ENCODE peak calls at places on chromosomes 16 and 17, in six cellular contexts. K is M059J; L is BJ; U is T-cell; N is SK-N-SH; R is CD8-positive, alpha-beta memory T cell. E is an unnamed sample.
A peak's percentile ranks its signal among the peaks of the same experiment; 100 is the strongest.

GRCh38 chr17:61284174-61284573 is 115.5 kb upstream of the TBX2 start:
- DNase-seq in K (peak; percentile 95), L (peak; percentile 64), U (no peak), N (no peak), R (no peak), E (no peak)

GRCh38 chr17:357634-358033 is 5.0 kb upstream of the RPH3AL start:
- DNase-seq in K (no peak), L (no peak), U (no peak), N (no peak), R (no peak), E (no peak)

GRCh38 chr17:29143894-29144293 is 36.3 kb downstream of the MYO18A start:
- DNase-seq in K (peak; percentile 62), L (no peak), U (no peak), N (peak; percentile 62), R (no peak), E (no peak)

GRCh38 chr16:87622756-87623319 is 20.5 kb downstream of the JPH3 start:
- DNase-seq in K (no peak), L (no peak), U (no peak), N (no peak), R (no peak), E (no peak)

GRCh38 chr16:20064931-20065330 is 8.8 kb downstream of the GPR139 start:
- DNase-seq in K (no peak), L (no peak), U (no peak), N (no peak), R (no peak), E (no peak)

GRCh38 chr16:79169239-79169638 is 431.3 kb downstream of the MAF start:
- DNase-seq in K (no peak), L (no peak), U (no peak), N (no peak), R (no peak), E (no peak)

GRCh38 chr16:73011926-73012325 is 36.0 kb downstream of the ZFHX3 start:
- DNase-seq in K (no peak), L (no peak), U (no peak), N (no peak), R (no peak), E (no peak)

GRCh38 chr16:79329967-79330366 is 270.6 kb downstream of the MAF start:
- DNase-seq in K (no peak), L (no peak), U (no peak), N (no peak), R (no peak), E (no peak)

GRCh38 chr16:88356124-88356726 is 26.5 kb upstream of the ZNF469 start:
- DNase-seq in K (no peak), L (no peak), U (no peak), N (no peak), R (no peak), E (no peak)

GRCh38 chr17:231966-232807 is 50.7 kb upstream of the DOC2B start:
- DNase-seq in K (peak; percentile 85), L (no peak), U (no peak), N (peak; percentile 54), R (no peak), E (no peak)

GRCh38 chr16:5900046-5900445 is 802.5 kb upstream of the EEF2KMT start:
- DNase-seq in K (peak; percentile 75), L (no peak), U (no peak), N (no peak), R (no peak), E (no peak)

GRCh38 chr17:64614266-64615011 is 47.7 kb downstream of the SMURF2 start:
- DNase-seq in K (no peak), L (no peak), U (no peak), N (no peak), R (no peak), E (no peak)

GRCh38 chr16:72042157-72042660 is 12.1 kb upstream of the HP start:
- DNase-seq in K (peak; percentile 72), L (no peak), U (no peak), N (no peak), R (no peak), E (no peak)

GRCh38 chr17:12853921-12854320 is 64.6 kb downstream of the ARHGAP44 start:
- DNase-seq in K (no peak), L (no peak), U (no peak), N (no peak), R (no peak), E (no peak)

GRCh38 chr16:69405757-69406156 is 18.7 kb upstream of the CYB5B start:
- DNase-seq in K (no peak), L (no peak), U (no peak), N (no peak), R (no peak), E (no peak)

GRCh38 chr17:50079334-50080095 is 15.6 kb upstream of the PDK2 start:
- DNase-seq in K (no peak), L (no peak), U (no peak), N (no peak), R (no peak), E (peak; percentile 31)

GRCh38 chr16:59754854-59755253 is 1020.7 kb upstream of the GOT2 start:
- DNase-seq in K (no peak), L (no peak), U (no peak), N (no peak), R (no peak), E (no peak)

GRCh38 chr17:58351710-58352017 is 337 bp downstream of the SUPT4H1 start:
- DNase-seq in K (no peak), L (no peak), U (no peak), N (no peak), R (no peak), E (no peak)

GRCh38 chr16:9316615-9317014 is 225.2 kb downstream of the HAPSTR1 start:
- DNase-seq in K (no peak), L (no peak), U (no peak), N (no peak), R (no peak), E (no peak)

GRCh38 chr16:24972608-24973220 is 42.5 kb downstream of the ARHGAP17 start:
- DNase-seq in K (no peak), L (no peak), U (no peak), N (no peak), R (peak; percentile 19), E (peak; percentile 20)

GRCh38 chr16:81532491-81533174 is 88.0 kb downstream of the CMIP start:
- DNase-seq in K (peak; percentile 21), L (no peak), U (no peak), N (no peak), R (no peak), E (no peak)

GRCh38 chr16:31067342-31067741 is 6.7 kb downstream of the ZNF668 start:
- DNase-seq in K (no peak), L (no peak), U (no peak), N (no peak), R (no peak), E (no peak)

GRCh38 chr16:82231021-82231787 is 61.2 kb upstream of the MPHOSPH6 start:
- DNase-seq in K (no peak), L (no peak), U (no peak), N (no peak), R (no peak), E (no peak)

GRCh38 chr17:16977932-16978331 is 6.0 kb upstream of the TNFRSF13B start:
- DNase-seq in K (peak; percentile 45), L (peak; percentile 51), U (no peak), N (no peak), R (no peak), E (no peak)

GRCh38 chr17:80892019-80892855 is 99.4 kb upstream of the CHMP6 start:
- DNase-seq in K (peak; percentile 98), L (peak; percentile 93), U (peak; percentile 74), N (no peak), R (peak; percentile 80), E (peak; percentile 75)

GRCh38 chr17:67759355-67760171 is 41.8 kb downstream of the NOL11 start:
- DNase-seq in K (no peak), L (peak; percentile 9), U (no peak), N (no peak), R (no peak), E (no peak)

GRCh38 chr16:4691666-4692412 is 1.5 kb upstream of the NUDT16L1 start:
- DNase-seq in K (no peak), L (no peak), U (no peak), N (peak; percentile 44), R (no peak), E (no peak)

GRCh38 chr17:70563301-70563820 is 394.0 kb downstream of the KCNJ2 start:
- DNase-seq in K (peak; percentile 32), L (no peak), U (no peak), N (no peak), R (no peak), E (no peak)

GRCh38 chr16:30186782-30187555 is 3.6 kb downstream of the CORO1A start:
- DNase-seq in K (no peak), L (no peak), U (peak; percentile 78), N (peak; percentile 45), R (peak; percentile 83), E (peak; percentile 91)

GRCh38 chr17:77445030-77445907 is 304.5 kb downstream of the SEC14L1 start:
- DNase-seq in K (peak; percentile 19), L (no peak), U (peak; percentile 87), N (no peak), R (peak; percentile 96), E (peak; percentile 80)

GRCh38 chr16:27980919-27981670 is 82.4 kb downstream of the GSG1L start:
- DNase-seq in K (no peak), L (no peak), U (no peak), N (peak; percentile 40), R (no peak), E (no peak)

E was measured in effector memory CD8-positive, alpha-beta T cell.